ENCODE peak calls at places on chromosomes 16 and 17, in four cellular contexts. F is A549, I is GM12878, R is SK-N-SH. N is an unnamed sample.

GRCh38 chr16:50178397-50179018 is 25.4 kb downstream of the TENT4B start:
- DNase-seq in R (no peak), F (no peak), I (no peak), N (no peak)

GRCh38 chr17:64232466-64233262 is 30.4 kb downstream of the TEX2 start:
- DNase-seq in R (no peak), I (no peak), F (no peak), N (no peak)

GRCh38 chr16:74309789-74310781 is 13.5 kb downstream of the PSMD7 start:
- DNase-seq in I (no peak), R (peak), F (peak), N (peak)

GRCh38 chr17:38707678-38708351 is 2.7 kb downstream of the MLLT6 start:
- DNase-seq in R (no peak), F (no peak), I (no peak), N (no peak)

GRCh38 chr16:73166972-73167550 is 119.1 kb upstream of the ZFHX3 start:
- DNase-seq in F (no peak), R (peak), I (no peak), N (no peak)

GRCh38 chr16:69474447-69474846 is 50.0 kb downstream of the CYB5B start:
- DNase-seq in I (no peak), F (no peak), R (no peak), N (no peak)

GRCh38 chr16:11224096-11224893 is 31.7 kb downstream of the SOCS1 start:
- DNase-seq in I (peak), R (no peak), F (no peak), N (peak)

GRCh38 chr16:81149614-81150013 is 53.4 kb upstream of the GCSH start:
- DNase-seq in R (peak), F (no peak), I (no peak), N (no peak)

GRCh38 chr16:81376880-81377279 is 62.1 kb downstream of the GAN start:
- DNase-seq in I (no peak), R (no peak), F (no peak), N (no peak)

GRCh38 chr17:68383443-68384321 is 73.6 kb downstream of the WIPI1 start:
- DNase-seq in F (peak), R (no peak), I (no peak), N (peak)

GRCh38 chr17:78493455-78494188 is 83.6 kb downstream of the DNAH17 start:
- DNase-seq in R (no peak), I (no peak), F (no peak), N (no peak)

GRCh38 chr17:62164712-62165377 is 99.8 kb upstream of the MED13 start:
- DNase-seq in I (no peak), R (no peak), F (no peak), N (no peak)

GRCh38 chr17:63622571-63623390 is 564 bp downstream of the MAP3K3 start:
- DNase-seq in F (peak), I (no peak), R (peak), N (no peak)

GRCh38 chr16:23871924-23872323 is 36.1 kb downstream of the PRKCB start:
- DNase-seq in F (no peak), I (no peak), R (no peak), N (no peak)

GRCh38 chr17:42348104-42348503 is 40.1 kb downstream of the STAT3 start:
- DNase-seq in F (no peak), R (no peak), I (no peak), N (no peak)

GRCh38 chr17:12709063-12709462 is 43.4 kb downstream of the MYOCD start:
- DNase-seq in I (no peak), F (no peak), R (no peak), N (no peak)

GRCh38 chr16:84368327-84368996 is at the start of gene ATP2C2:
- DNase-seq in R (peak), F (no peak), I (no peak), N (no peak)

GRCh38 chr17:7897773-7898172 is 9.2 kb downstream of the CHD3 start:
- DNase-seq in R (peak), F (peak), I (no peak), N (no peak)

GRCh38 chr17:50909765-50910661 is 43.9 kb upstream of the TOB1 start:
- DNase-seq in R (no peak), F (no peak), I (no peak), N (peak)

GRCh38 chr17:10790491-10791401 is 13.2 kb downstream of the TMEM238L start:
- DNase-seq in F (no peak), I (no peak), R (no peak), N (no peak)

GRCh38 chr17:63689479-63689878 is 10.4 kb downstream of the LIMD2 start:
- DNase-seq in F (no peak), I (no peak), R (no peak), N (no peak)

GRCh38 chr17:82219083-82219482 is 6.4 kb upstream of the CCDC57 start:
- DNase-seq in R (peak), I (no peak), F (no peak), N (no peak)

GRCh38 chr16:23491490-23492391 is 18.6 kb downstream of the GGA2 start:
- DNase-seq in I (no peak), F (no peak), R (no peak), N (no peak)

GRCh38 chr16:73140944-73141343 is 93.0 kb upstream of the ZFHX3 start:
- DNase-seq in F (peak), I (no peak), R (no peak), N (no peak)

GRCh38 chr17:48239603-48239995 is 132.0 kb downstream of the SNX11 start:
- DNase-seq in F (no peak), I (no peak), R (no peak), N (no peak)

GRCh38 chr17:48241131-48241591 is 133.6 kb downstream of the SNX11 start:
- DNase-seq in I (peak), F (peak), R (no peak), N (peak)

GRCh38 chr17:48240562-48241130 is 133.1 kb downstream of the SNX11 start:
- DNase-seq in I (no peak), F (peak), R (no peak), N (no peak)

GRCh38 chr17:48238933-48239602 is 131.5 kb downstream of the SNX11 start:
- DNase-seq in I (no peak), F (no peak), R (no peak), N (no peak)

GRCh38 chr17:48240122-48240521 is 132.6 kb downstream of the SNX11 start:
- DNase-seq in I (no peak), R (no peak), F (no peak), N (no peak)
- TF ChIP-seq REST in I (no peak), R (no peak), F (no peak), N (no peak)

GRCh38 chr16:82783933-82784566 is 157.3 kb downstream of the CDH13 start:
- DNase-seq in F (no peak), R (no peak), I (no peak), N (no peak)

GRCh38 chr16:82788225-82788624 is 161.5 kb downstream of the CDH13 start:
- DNase-seq in F (no peak), I (no peak), R (no peak), N (no peak)

GRCh38 chr16:82782715-82783251 is 156.0 kb downstream of the CDH13 start:
- DNase-seq in R (no peak), F (no peak), I (no peak), N (no peak)

GRCh38 chr16:82788919-82789318 is 162.2 kb downstream of the CDH13 start:
- DNase-seq in I (no peak), R (no peak), F (no peak), N (no peak)

GRCh38 chr16:82784567-82784956 is 157.8 kb downstream of the CDH13 start:
- DNase-seq in F (no peak), R (no peak), I (no peak), N (no peak)
- TF ChIP-seq CTCF in F (no peak), R (no peak), I (no peak), N (no peak)

GRCh38 chr17:5194346-5194745 is 2.7 kb upstream of the ZNF594 start:
- DNase-seq in F (no peak), I (no peak), R (no peak), N (no peak)

DNA sequence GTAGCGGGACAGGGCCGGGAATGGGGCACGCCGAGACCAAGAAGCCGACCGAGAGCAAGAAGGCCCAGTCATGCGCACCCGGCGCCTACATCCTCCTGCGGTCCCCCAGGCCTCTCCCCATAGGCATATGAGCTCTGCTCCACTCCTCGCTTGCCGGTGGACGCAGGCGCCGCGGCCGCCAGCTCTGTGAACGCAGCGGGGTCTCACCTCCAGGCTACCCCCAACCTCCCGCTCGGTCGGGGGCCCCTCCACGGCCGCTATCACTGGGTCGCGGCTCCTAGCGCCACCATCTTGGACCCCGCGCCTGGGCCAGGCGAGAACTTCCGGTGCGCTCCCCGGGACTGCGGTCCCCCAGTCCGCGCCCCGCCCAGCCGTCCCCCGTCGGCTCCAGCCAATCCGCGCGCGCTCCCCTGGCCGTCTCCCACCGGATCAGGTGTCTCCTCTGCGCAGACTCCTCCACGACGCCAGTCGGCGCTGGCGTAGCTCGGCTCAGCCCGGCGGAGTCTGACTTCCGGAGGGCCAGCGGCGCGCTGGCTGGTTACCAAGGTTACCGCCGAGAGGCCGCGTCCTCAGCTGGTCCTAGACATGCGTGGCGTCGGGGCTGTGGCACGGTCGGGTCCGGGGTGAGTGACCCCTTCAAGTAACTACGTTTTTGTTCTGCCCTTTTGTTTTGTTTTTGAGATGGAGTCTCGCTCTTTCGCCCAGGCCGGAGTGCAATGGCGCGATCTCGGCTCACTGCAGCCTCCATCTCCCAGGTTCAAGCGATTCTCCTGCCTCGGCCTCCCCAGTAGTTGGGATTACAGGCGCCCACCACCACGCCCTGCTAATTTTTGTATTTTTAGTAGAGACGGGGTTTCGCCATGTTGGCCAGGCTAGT is at the start of gene ZNF594:
- DNase-seq in F (peak), R (peak), I (peak), N (peak)
- TF ChIP-seq REST in F (no peak), R (no peak), I (no peak), N (no peak)

GRCh38 chr17:32265192-32265895 is at the start of gene RHBDL3:
- DNase-seq in R (peak), I (no peak), F (no peak), N (no peak)
- TF ChIP-seq CTCF in R (no peak), I (no peak), F (no peak), N (no peak)

DNA sequence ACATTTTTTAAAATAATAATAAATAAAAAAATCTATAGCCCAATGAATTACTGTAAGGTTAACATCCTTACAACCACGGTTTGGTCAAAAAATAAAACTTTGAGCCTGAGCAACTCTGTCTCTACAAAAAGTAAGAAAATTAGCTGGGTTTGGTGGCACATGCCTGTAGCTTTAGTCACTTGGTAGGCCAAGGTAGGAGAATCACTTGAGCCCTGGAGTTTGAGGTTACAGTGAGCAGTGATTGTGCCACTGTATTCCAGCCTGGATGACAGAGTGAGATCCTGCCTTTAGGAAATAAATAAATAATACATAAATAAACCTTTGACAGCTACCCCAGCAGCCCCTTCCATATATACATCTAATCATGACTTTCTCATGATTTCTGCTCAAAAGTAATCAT is 26.9 kb upstream of the PHAF1 start:
- DNase-seq in I (no peak), F (no peak), R (no peak), N (no peak)
- TF ChIP-seq REST in I (no peak), F (no peak), R (no peak), N (no peak)

GRCh38 chr16:83300326-83300725 is 507.5 kb upstream of the HSBP1 start:
- DNase-seq in R (no peak), F (no peak), I (no peak), N (no peak)
- TF ChIP-seq CTCF in R (no peak), F (no peak), I (no peak), N (no peak)

GRCh38 chr16:57871457-57871856 is 69.2 kb upstream of the KIFC3 start:
- DNase-seq in I (no peak), R (no peak), F (peak), N (no peak)

GRCh38 chr16:57873218-57873617 is 70.9 kb upstream of the KIFC3 start:
- DNase-seq in R (no peak), I (no peak), F (no peak), N (no peak)

GRCh38 chr16:57876210-57876609 is 73.9 kb upstream of the KIFC3 start:
- DNase-seq in R (no peak), F (no peak), I (no peak), N (no peak)

GRCh38 chr16:57878586-57878985 is 76.3 kb upstream of the KIFC3 start:
- DNase-seq in R (no peak), I (no peak), F (no peak), N (no peak)

GRCh38 chr16:57875347-57875746 is 73.1 kb upstream of the KIFC3 start:
- DNase-seq in I (no peak), R (no peak), F (no peak), N (no peak)
- TF ChIP-seq REST in I (peak), R (peak), F (no peak), N (peak)

GRCh38 chr17:20944014-20944905 is 98.6 kb downstream of the USP22 start:
- DNase-seq in I (no peak), R (no peak), F (peak), N (no peak)
- TF ChIP-seq CTCF in I (peak), R (peak), F (peak), N (no peak)

GRCh38 chr16:4529085-4530060 is 9.2 kb downstream of the CDIP1 start:
- DNase-seq in F (no peak), R (no peak), I (peak), N (peak)
- TF ChIP-seq REST in F (no peak), R (no peak), I (no peak), N (no peak)

GRCh38 chr16:21081329-21081728 is 69.3 kb downstream of the DNAH3 start:
- DNase-seq in F (no peak), I (no peak), R (no peak), N (no peak)
- TF ChIP-seq CTCF in F (no peak), I (no peak), R (no peak), N (no peak)